ENCODE peak calls at places on chromosomes 16 and 17, in ten cellular contexts. One of them, this sample, is unnamed. For H3K9me3 and H3K36me3, the result is how much of the 10 kb centered on the place peaks cover.

GRCh38 chr16:74073471-74073870 is 223.1 kb upstream of the PSMD7 start:
- DNase-seq in effector memory CD4-positive, alpha-beta T cell: no peak
- DNase-seq in CD4-positive, CD25-positive, alpha-beta regulatory T cell: no peak
- DNase-seq in transverse colon: no peak
- DNase-seq in ovary: no peak
- DNase-seq in lung: no peak
- DNase-seq in left ventricle myocardium inferior: no peak
- DNase-seq in upper lobe of right lung: no peak
- DNase-seq in heart left ventricle: no peak
- DNase-seq in SK-N-SH: no peak
- DNase-seq in this sample: no peak

GRCh38 chr16:14121872-14122271 is 50.8 kb downstream of the MRTFB start:
- DNase-seq in left ventricle myocardium inferior: no peak
- DNase-seq in lung: no peak
- DNase-seq in ovary: no peak
- DNase-seq in CD4-positive, CD25-positive, alpha-beta regulatory T cell: no peak
- DNase-seq in heart left ventricle: no peak
- DNase-seq in transverse colon: no peak
- DNase-seq in upper lobe of right lung: no peak
- DNase-seq in SK-N-SH: no peak
- DNase-seq in effector memory CD4-positive, alpha-beta T cell: no peak
- DNase-seq in this sample: no peak

GRCh38 chr17:39210093-39210434 is 10.0 kb downstream of the RPL19 start:
- DNase-seq in SK-N-SH: no peak
- DNase-seq in effector memory CD4-positive, alpha-beta T cell: no peak
- DNase-seq in transverse colon: no peak
- DNase-seq in CD4-positive, CD25-positive, alpha-beta regulatory T cell: no peak
- DNase-seq in heart left ventricle: no peak
- DNase-seq in lung: no peak
- DNase-seq in upper lobe of right lung: no peak
- DNase-seq in ovary: no peak
- DNase-seq in left ventricle myocardium inferior: no peak
- DNase-seq in this sample: no peak

GRCh38 chr17:45719335-45720071 is 64.6 kb upstream of the CRHR1 start:
- DNase-seq in effector memory CD4-positive, alpha-beta T cell: no peak
- DNase-seq in upper lobe of right lung: no peak
- DNase-seq in left ventricle myocardium inferior: no peak
- DNase-seq in ovary: no peak
- DNase-seq in SK-N-SH: no peak
- DNase-seq in heart left ventricle: no peak
- DNase-seq in transverse colon: no peak
- DNase-seq in CD4-positive, CD25-positive, alpha-beta regulatory T cell: no peak
- DNase-seq in lung: no peak
- DNase-seq in this sample: no peak

GRCh38 chr16:18809165-18809564 is 7.8 kb upstream of the ARL6IP1 start:
- DNase-seq in effector memory CD4-positive, alpha-beta T cell: no peak
- DNase-seq in transverse colon: no peak
- DNase-seq in ovary: no peak
- DNase-seq in CD4-positive, CD25-positive, alpha-beta regulatory T cell: no peak
- DNase-seq in lung: no peak
- DNase-seq in heart left ventricle: no peak
- DNase-seq in upper lobe of right lung: no peak
- DNase-seq in SK-N-SH: no peak
- DNase-seq in left ventricle myocardium inferior: no peak
- DNase-seq in this sample: no peak

GRCh38 chr16:56409195-56409594 is 16.1 kb downstream of the AMFR start:
- DNase-seq in transverse colon: no peak
- DNase-seq in SK-N-SH: no peak
- DNase-seq in lung: no peak
- DNase-seq in left ventricle myocardium inferior: no peak
- DNase-seq in upper lobe of right lung: no peak
- DNase-seq in ovary: no peak
- DNase-seq in effector memory CD4-positive, alpha-beta T cell: no peak
- DNase-seq in heart left ventricle: no peak
- DNase-seq in CD4-positive, CD25-positive, alpha-beta regulatory T cell: no peak
- DNase-seq in this sample: no peak

GRCh38 chr17:75808905-75809621 is 24.5 kb downstream of the UNK start:
- DNase-seq in SK-N-SH: peak
- DNase-seq in ovary: no peak
- DNase-seq in CD4-positive, CD25-positive, alpha-beta regulatory T cell: no peak
- DNase-seq in upper lobe of right lung: no peak
- DNase-seq in left ventricle myocardium inferior: peak
- DNase-seq in transverse colon: no peak
- DNase-seq in heart left ventricle: peak
- DNase-seq in effector memory CD4-positive, alpha-beta T cell: no peak
- DNase-seq in lung: no peak
- DNase-seq in this sample: no peak

GRCh38 chr16:89257757-89258465 is 40.4 kb downstream of the ZNF778 start:
- DNase-seq in CD4-positive, CD25-positive, alpha-beta regulatory T cell: no peak
- DNase-seq in effector memory CD4-positive, alpha-beta T cell: no peak
- DNase-seq in transverse colon: no peak
- DNase-seq in upper lobe of right lung: no peak
- DNase-seq in ovary: no peak
- DNase-seq in heart left ventricle: no peak
- DNase-seq in SK-N-SH: peak
- DNase-seq in lung: no peak
- DNase-seq in left ventricle myocardium inferior: no peak
- DNase-seq in this sample: no peak

GRCh38 chr16:81415757-81416156 is 28.9 kb upstream of the CMIP start:
- DNase-seq in CD4-positive, CD25-positive, alpha-beta regulatory T cell: no peak
- DNase-seq in effector memory CD4-positive, alpha-beta T cell: no peak
- DNase-seq in left ventricle myocardium inferior: no peak
- DNase-seq in transverse colon: no peak
- DNase-seq in heart left ventricle: no peak
- DNase-seq in ovary: no peak
- DNase-seq in upper lobe of right lung: no peak
- DNase-seq in lung: no peak
- DNase-seq in SK-N-SH: no peak
- DNase-seq in this sample: no peak

GRCh38 chr16:65975049-65975708 is 391.3 kb upstream of the CDH5 start:
- DNase-seq in lung: no peak
- DNase-seq in heart left ventricle: no peak
- DNase-seq in ovary: no peak
- DNase-seq in effector memory CD4-positive, alpha-beta T cell: no peak
- DNase-seq in SK-N-SH: no peak
- DNase-seq in transverse colon: no peak
- DNase-seq in left ventricle myocardium inferior: no peak
- DNase-seq in CD4-positive, CD25-positive, alpha-beta regulatory T cell: no peak
- DNase-seq in upper lobe of right lung: no peak
- DNase-seq in this sample: no peak

GRCh38 chr17:80742581-80743180 is 198.0 kb downstream of the RPTOR start:
- DNase-seq in left ventricle myocardium inferior: no peak
- DNase-seq in CD4-positive, CD25-positive, alpha-beta regulatory T cell: no peak
- DNase-seq in effector memory CD4-positive, alpha-beta T cell: no peak
- DNase-seq in transverse colon: no peak
- DNase-seq in heart left ventricle: no peak
- DNase-seq in upper lobe of right lung: no peak
- DNase-seq in SK-N-SH: no peak
- DNase-seq in lung: no peak
- DNase-seq in ovary: no peak
- DNase-seq in this sample: no peak

GRCh38 chr17:28937044-28937729 is 14.1 kb downstream of the PHF12 start:
- DNase-seq in left ventricle myocardium inferior: no peak
- DNase-seq in ovary: no peak
- DNase-seq in upper lobe of right lung: no peak
- DNase-seq in heart left ventricle: no peak
- DNase-seq in lung: peak
- DNase-seq in CD4-positive, CD25-positive, alpha-beta regulatory T cell: no peak
- DNase-seq in transverse colon: no peak
- DNase-seq in SK-N-SH: no peak
- DNase-seq in effector memory CD4-positive, alpha-beta T cell: no peak
- DNase-seq in this sample: no peak

GRCh38 chr17:66909811-66910210 is 54.7 kb upstream of the CACNG4 start:
- DNase-seq in effector memory CD4-positive, alpha-beta T cell: no peak
- DNase-seq in lung: no peak
- DNase-seq in SK-N-SH: no peak
- DNase-seq in upper lobe of right lung: no peak
- DNase-seq in ovary: no peak
- DNase-seq in heart left ventricle: no peak
- DNase-seq in left ventricle myocardium inferior: no peak
- DNase-seq in transverse colon: no peak
- DNase-seq in CD4-positive, CD25-positive, alpha-beta regulatory T cell: no peak
- DNase-seq in this sample: no peak

GRCh38 chr16:24054649-24055560 is 201.2 kb upstream of the CACNG3 start:
- DNase-seq in upper lobe of right lung: no peak
- DNase-seq in heart left ventricle: no peak
- DNase-seq in CD4-positive, CD25-positive, alpha-beta regulatory T cell: no peak
- DNase-seq in transverse colon: no peak
- DNase-seq in lung: no peak
- DNase-seq in SK-N-SH: no peak
- DNase-seq in left ventricle myocardium inferior: no peak
- DNase-seq in effector memory CD4-positive, alpha-beta T cell: no peak
- DNase-seq in ovary: no peak
- DNase-seq in this sample: no peak

GRCh38 chr17:16243385-16243784 is 26.4 kb downstream of the PIGL start:
- DNase-seq in transverse colon: no peak
- DNase-seq in upper lobe of right lung: no peak
- DNase-seq in SK-N-SH: no peak
- DNase-seq in lung: no peak
- DNase-seq in effector memory CD4-positive, alpha-beta T cell: no peak
- DNase-seq in left ventricle myocardium inferior: no peak
- DNase-seq in heart left ventricle: no peak
- DNase-seq in ovary: no peak
- DNase-seq in CD4-positive, CD25-positive, alpha-beta regulatory T cell: no peak
- DNase-seq in this sample: no peak
- H3K27ac ChIP-seq in transverse colon: no peak
- H3K27ac ChIP-seq in upper lobe of right lung: no peak
- H3K27ac ChIP-seq in SK-N-SH: no peak
- H3K27ac ChIP-seq in lung: no peak
- H3K27ac ChIP-seq in effector memory CD4-positive, alpha-beta T cell: no peak
- H3K27ac ChIP-seq in left ventricle myocardium inferior: no peak
- H3K27ac ChIP-seq in heart left ventricle: no peak
- H3K27ac ChIP-seq in ovary: no peak
- H3K27ac ChIP-seq in CD4-positive, CD25-positive, alpha-beta regulatory T cell: no peak
- H3K27ac ChIP-seq in this sample: no peak

GRCh38 chr17:13544292-13544691 is 57.4 kb downstream of the HS3ST3A1 start:
- DNase-seq in ovary: peak
- DNase-seq in heart left ventricle: peak
- DNase-seq in lung: peak
- DNase-seq in upper lobe of right lung: peak
- DNase-seq in transverse colon: peak
- DNase-seq in effector memory CD4-positive, alpha-beta T cell: no peak
- DNase-seq in SK-N-SH: no peak
- DNase-seq in left ventricle myocardium inferior: no peak
- DNase-seq in CD4-positive, CD25-positive, alpha-beta regulatory T cell: no peak
- DNase-seq in this sample: no peak

GRCh38 chr17:13544755-13545154 is 57.0 kb downstream of the HS3ST3A1 start:
- DNase-seq in ovary: no peak
- DNase-seq in lung: no peak
- DNase-seq in CD4-positive, CD25-positive, alpha-beta regulatory T cell: no peak
- DNase-seq in left ventricle myocardium inferior: no peak
- DNase-seq in SK-N-SH: no peak
- DNase-seq in heart left ventricle: no peak
- DNase-seq in transverse colon: no peak
- DNase-seq in effector memory CD4-positive, alpha-beta T cell: no peak
- DNase-seq in upper lobe of right lung: no peak
- DNase-seq in this sample: no peak

GRCh38 chr17:13545941-13546340 is 55.8 kb downstream of the HS3ST3A1 start:
- DNase-seq in lung: no peak
- DNase-seq in heart left ventricle: no peak
- DNase-seq in ovary: no peak
- DNase-seq in effector memory CD4-positive, alpha-beta T cell: no peak
- DNase-seq in upper lobe of right lung: no peak
- DNase-seq in CD4-positive, CD25-positive, alpha-beta regulatory T cell: no peak
- DNase-seq in left ventricle myocardium inferior: no peak
- DNase-seq in transverse colon: no peak
- DNase-seq in SK-N-SH: no peak
- DNase-seq in this sample: no peak

GRCh38 chr17:13550291-13550690 is 51.4 kb downstream of the HS3ST3A1 start:
- DNase-seq in lung: no peak
- DNase-seq in heart left ventricle: no peak
- DNase-seq in ovary: no peak
- DNase-seq in SK-N-SH: no peak
- DNase-seq in effector memory CD4-positive, alpha-beta T cell: no peak
- DNase-seq in CD4-positive, CD25-positive, alpha-beta regulatory T cell: no peak
- DNase-seq in left ventricle myocardium inferior: no peak
- DNase-seq in upper lobe of right lung: no peak
- DNase-seq in transverse colon: no peak
- DNase-seq in this sample: no peak
- H3K9me3 ChIP-seq in lung: under half
- H3K9me3 ChIP-seq in heart left ventricle: under half
- H3K9me3 ChIP-seq in ovary: under half
- H3K9me3 ChIP-seq in SK-N-SH: under half
- H3K9me3 ChIP-seq in effector memory CD4-positive, alpha-beta T cell: under half
- H3K9me3 ChIP-seq in CD4-positive, CD25-positive, alpha-beta regulatory T cell: under half
- H3K9me3 ChIP-seq in left ventricle myocardium inferior: under half
- H3K9me3 ChIP-seq in upper lobe of right lung: under half
- H3K9me3 ChIP-seq in transverse colon: under half
- H3K9me3 ChIP-seq in this sample: under half

GRCh38 chr16:50781043-50781442 is 39.2 kb downstream of the CYLD start:
- DNase-seq in CD4-positive, CD25-positive, alpha-beta regulatory T cell: peak
- DNase-seq in transverse colon: no peak
- DNase-seq in effector memory CD4-positive, alpha-beta T cell: no peak
- DNase-seq in heart left ventricle: no peak
- DNase-seq in upper lobe of right lung: no peak
- DNase-seq in ovary: no peak
- DNase-seq in lung: no peak
- DNase-seq in SK-N-SH: no peak
- DNase-seq in left ventricle myocardium inferior: no peak
- DNase-seq in this sample: no peak

GRCh38 chr16:50781518-50781917 is 39.6 kb downstream of the CYLD start:
- DNase-seq in heart left ventricle: no peak
- DNase-seq in ovary: no peak
- DNase-seq in transverse colon: no peak
- DNase-seq in left ventricle myocardium inferior: no peak
- DNase-seq in effector memory CD4-positive, alpha-beta T cell: no peak
- DNase-seq in CD4-positive, CD25-positive, alpha-beta regulatory T cell: peak
- DNase-seq in upper lobe of right lung: no peak
- DNase-seq in SK-N-SH: no peak
- DNase-seq in lung: no peak
- DNase-seq in this sample: peak

GRCh38 chr16:50776042-50776441 is 34.2 kb downstream of the CYLD start:
- DNase-seq in SK-N-SH: no peak
- DNase-seq in ovary: no peak
- DNase-seq in heart left ventricle: no peak
- DNase-seq in CD4-positive, CD25-positive, alpha-beta regulatory T cell: no peak
- DNase-seq in left ventricle myocardium inferior: no peak
- DNase-seq in lung: no peak
- DNase-seq in effector memory CD4-positive, alpha-beta T cell: no peak
- DNase-seq in upper lobe of right lung: no peak
- DNase-seq in transverse colon: no peak
- DNase-seq in this sample: no peak

GRCh38 chr16:50774960-50775359 is 33.1 kb downstream of the CYLD start:
- DNase-seq in lung: no peak
- DNase-seq in effector memory CD4-positive, alpha-beta T cell: no peak
- DNase-seq in ovary: no peak
- DNase-seq in transverse colon: no peak
- DNase-seq in left ventricle myocardium inferior: no peak
- DNase-seq in heart left ventricle: no peak
- DNase-seq in SK-N-SH: no peak
- DNase-seq in upper lobe of right lung: no peak
- DNase-seq in CD4-positive, CD25-positive, alpha-beta regulatory T cell: no peak
- DNase-seq in this sample: no peak

GRCh38 chr16:50778284-50779163 is 36.6 kb downstream of the CYLD start:
- DNase-seq in SK-N-SH: no peak
- DNase-seq in heart left ventricle: no peak
- DNase-seq in ovary: no peak
- DNase-seq in left ventricle myocardium inferior: no peak
- DNase-seq in transverse colon: no peak
- DNase-seq in lung: no peak
- DNase-seq in effector memory CD4-positive, alpha-beta T cell: no peak
- DNase-seq in CD4-positive, CD25-positive, alpha-beta regulatory T cell: no peak
- DNase-seq in upper lobe of right lung: no peak
- DNase-seq in this sample: no peak
- H3K36me3 ChIP-seq in SK-N-SH: under half
- H3K36me3 ChIP-seq in heart left ventricle: half or more
- H3K36me3 ChIP-seq in ovary: under half
- H3K36me3 ChIP-seq in left ventricle myocardium inferior: half or more
- H3K36me3 ChIP-seq in transverse colon: under half
- H3K36me3 ChIP-seq in lung: under half
- H3K36me3 ChIP-seq in effector memory CD4-positive, alpha-beta T cell: half or more
- H3K36me3 ChIP-seq in CD4-positive, CD25-positive, alpha-beta regulatory T cell: half or more
- H3K36me3 ChIP-seq in upper lobe of right lung: under half
- H3K36me3 ChIP-seq in this sample: half or more

GRCh38 chr17:851986-852385 is 69.8 kb downstream of the MRM3 start:
- DNase-seq in left ventricle myocardium inferior: no peak
- DNase-seq in lung: no peak
- DNase-seq in effector memory CD4-positive, alpha-beta T cell: no peak
- DNase-seq in SK-N-SH: no peak
- DNase-seq in heart left ventricle: no peak
- DNase-seq in ovary: no peak
- DNase-seq in transverse colon: no peak
- DNase-seq in upper lobe of right lung: no peak
- DNase-seq in CD4-positive, CD25-positive, alpha-beta regulatory T cell: no peak
- DNase-seq in this sample: no peak
- H3K27ac ChIP-seq in left ventricle myocardium inferior: peak
- H3K27ac ChIP-seq in lung: peak
- H3K27ac ChIP-seq in effector memory CD4-positive, alpha-beta T cell: no peak
- H3K27ac ChIP-seq in SK-N-SH: no peak
- H3K27ac ChIP-seq in heart left ventricle: no peak
- H3K27ac ChIP-seq in ovary: no peak
- H3K27ac ChIP-seq in transverse colon: peak
- H3K27ac ChIP-seq in upper lobe of right lung: no peak
- H3K27ac ChIP-seq in CD4-positive, CD25-positive, alpha-beta regulatory T cell: no peak
- H3K27ac ChIP-seq in this sample: no peak